ENCODE peak calls at places on chromosomes 6 and 20, in seven cellular contexts. Y is effector CD4-positive, alpha-beta T cell; E is NCI-H69; P is iris pigment epithelial cell; L is T-helper 1 cell; R is stimulated activated CD8-positive, alpha-beta memory T cell treated with anti-CD3 and anti-CD28 coated beads, Interleukin-7, amount 100 ng/mL, for 1 hour; W is C1 segment of cervical spinal cord. K is an unnamed sample.

GRCh38 chr20:58017970-58018530 is 210.4 kb downstream of the ANKRD60 start:
- DNase-seq in Y (no peak), E (no peak), P (no peak), L (no peak), R (no peak), W (no peak), K (no peak)

GRCh38 chr6:73409395-73409794 is 14.8 kb downstream of the DDX43 start:
- DNase-seq in Y (no peak), E (no peak), P (no peak), L (no peak), R (no peak), W (no peak), K (no peak)

GRCh38 chr6:101462576-101462975 is 69.1 kb downstream of the GRIK2 start:
- DNase-seq in Y (no peak), E (no peak), P (peak; percentile 9), L (no peak), R (no peak), W (no peak), K (no peak)

GRCh38 chr6:125839879-125840278 is 49.1 kb downstream of the NCOA7 start:
- DNase-seq in Y (no peak), E (peak; percentile 96), P (no peak), L (no peak), R (no peak), W (no peak), K (no peak)

GRCh38 chr20:43827940-43828562 is 86.6 kb upstream of the TOX2 start:
- DNase-seq in Y (no peak), E (no peak), P (no peak), L (no peak), R (no peak), W (no peak), K (no peak)

GRCh38 chr6:20976391-20976790 is 442.1 kb downstream of the CDKAL1 start:
- DNase-seq in Y (no peak), E (no peak), P (no peak), L (no peak), R (no peak), W (no peak), K (no peak)

GRCh38 chr6:14885471-14885987 is 360.3 kb upstream of the JARID2 start:
- DNase-seq in Y (no peak), E (no peak), P (no peak), L (no peak), R (no peak), W (no peak), K (no peak)

GRCh38 chr6:43242908-43243648 is at the start of gene TTBK1:
- DNase-seq in Y (no peak), E (peak; percentile 36), P (no peak), L (no peak), R (no peak), W (no peak), K (no peak)

GRCh38 chr6:40299666-40300065 is 287.5 kb downstream of the LRFN2 start:
- DNase-seq in Y (no peak), E (peak; percentile 85), P (no peak), L (no peak), R (no peak), W (peak; percentile 2), K (no peak)

GRCh38 chr6:110329348-110329728 is 28.8 kb downstream of the METTL24 start:
- DNase-seq in Y (no peak), E (no peak), P (peak; percentile 50), L (no peak), R (no peak), W (no peak), K (no peak)

GRCh38 chr6:165728196-165728595 is 65.2 kb upstream of the PDE10A start:
- DNase-seq in Y (no peak), E (no peak), P (no peak), L (no peak), R (no peak), W (no peak), K (no peak)

GRCh38 chr6:127481628-127482027 is 22.4 kb upstream of the KIAA0408 start:
- DNase-seq in Y (no peak), E (no peak), P (peak; percentile 65), L (no peak), R (no peak), W (no peak), K (no peak)

GRCh38 chr6:53938810-53939209 is 144.0 kb downstream of the LRRC1 start:
- DNase-seq in Y (no peak), E (no peak), P (peak; percentile 65), L (no peak), R (no peak), W (no peak), K (no peak)

GRCh38 chr20:36820928-36821327 is 47.4 kb upstream of the DSN1 start:
- DNase-seq in Y (no peak), E (no peak), P (peak; percentile 50), L (no peak), R (no peak), W (no peak), K (no peak)

GRCh38 chr20:60113024-60113724 is 155.0 kb downstream of the CDH26 start:
- DNase-seq in Y (no peak), E (no peak), P (no peak), L (no peak), R (no peak), W (no peak), K (no peak)

GRCh38 chr6:113320653-113321052 is 536.5 kb upstream of the MARCKS start:
- DNase-seq in Y (no peak), E (no peak), P (no peak), L (no peak), R (no peak), W (no peak), K (no peak)

GRCh38 chr6:39076086-39076992 is 27.8 kb downstream of the GLP1R start:
- DNase-seq in Y (no peak), E (no peak), P (no peak), L (no peak), R (no peak), W (no peak), K (no peak)

GRCh38 chr6:14945461-14946210 is 300.2 kb upstream of the JARID2 start:
- DNase-seq in Y (no peak), E (no peak), P (no peak), L (no peak), R (no peak), W (no peak), K (no peak)

GRCh38 chr6:115891111-115891669 is 169.5 kb downstream of the FRK start:
- DNase-seq in Y (no peak), E (no peak), P (peak; percentile 48), L (no peak), R (no peak), W (no peak), K (no peak)

GRCh38 chr20:31943052-31943471 is 8.8 kb downstream of the PDRG1 start:
- DNase-seq in Y (no peak), E (no peak), P (no peak), L (no peak), R (no peak), W (peak; percentile 35), K (no peak)

GRCh38 chr6:20084411-20084810 is 127.9 kb downstream of the MBOAT1 start:
- DNase-seq in Y (no peak), E (no peak), P (no peak), L (no peak), R (no peak), W (no peak), K (no peak)

GRCh38 chr6:14454467-14454763 is 336.8 kb downstream of the CD83 start:
- DNase-seq in Y (no peak), E (peak; percentile 70), P (no peak), L (peak; percentile 8), R (no peak), W (no peak), K (no peak)

GRCh38 chr20:32474967-32475819 is 109.9 kb downstream of the NOL4L start:
- DNase-seq in Y (no peak), E (no peak), P (peak; percentile 98), L (no peak), R (no peak), W (peak; percentile 73), K (peak; percentile 76)

GRCh38 chr6:6005467-6006427 is 978 bp downstream of the NRN1 start:
- DNase-seq in Y (no peak), E (no peak), P (no peak), L (no peak), R (no peak), W (no peak), K (no peak)

GRCh38 chr20:63215101-63216040 is 560 bp downstream of the YTHDF1 start:
- DNase-seq in Y (no peak), E (peak; percentile 31), P (peak; percentile 70), L (peak; percentile 6), R (no peak), W (no peak), K (no peak)

GRCh38 chr6:167299641-167300308 is 8.7 kb downstream of the UNC93A start:
- DNase-seq in Y (no peak), E (no peak), P (no peak), L (no peak), R (no peak), W (no peak), K (no peak)

GRCh38 chr20:43925786-43926185 is 11.1 kb downstream of the TOX2 start:
- DNase-seq in Y (no peak), E (no peak), P (peak; percentile 58), L (no peak), R (no peak), W (no peak), K (no peak)

GRCh38 chr20:13717631-13718044 is 67.1 kb downstream of the ESF1 start:
- DNase-seq in Y (no peak), E (no peak), P (peak; percentile 5), L (no peak), R (no peak), W (no peak), K (no peak)

GRCh38 chr6:17865798-17866725 is 121.4 kb downstream of the KIF13A start:
- DNase-seq in Y (no peak), E (no peak), P (peak; percentile 97), L (no peak), R (no peak), W (peak; percentile 38), K (peak; percentile 31)

GRCh38 chr6:23532227-23532626 is 593.8 kb upstream of the NRSN1 start:
- DNase-seq in Y (no peak), E (no peak), P (peak; percentile 66), L (no peak), R (no peak), W (no peak), K (no peak)

GRCh38 chr6:144194293-144194828 is 44.0 kb downstream of the STX11 start:
- DNase-seq in Y (no peak), E (no peak), P (peak; percentile 13), L (no peak), R (no peak), W (no peak), K (no peak)